ENCODE peak calls at places on chromosomes 4 and X, in four cellular contexts. J is astrocyte, B is AG04449, M is stomach. V is an unnamed sample.

GRCh38 chr4:104015680-104016079 is 295.9 kb upstream of the TACR3 start:
- DNase-seq in J (no peak), B (no peak), M (no peak), V (peak; percentile 2)

GRCh38 chrX:45715787-45716186 is 515.1 kb upstream of the DIPK2B start:
- DNase-seq in J (peak; percentile 60), B (no peak), M (no peak), V (no peak)

GRCh38 chrX:275967-276587 is 5.1 kb upstream of the PLCXD1 start:
- DNase-seq in J (peak; percentile 22), B (no peak), M (peak; percentile 90), V (peak; percentile 41)

GRCh38 chrX:10512741-10513140 is 107.6 kb downstream of the MID1 start:
- DNase-seq in J (no peak), B (no peak), M (no peak), V (no peak)

GRCh38 chrX:39729834-39730670 is 367.7 kb downstream of the BCOR start:
- DNase-seq in J (peak; percentile 55), B (no peak), M (no peak), V (no peak)

GRCh38 chr4:30839583-30840520 is 119.7 kb downstream of the PCDH7 start:
- DNase-seq in J (peak; percentile 98), B (no peak), M (no peak), V (peak; percentile 54)

GRCh38 chr4:8828869-8829268 is 42.8 kb downstream of the HMX1 start:
- DNase-seq in J (no peak), B (no peak), M (no peak), V (no peak)

GRCh38 chr4:86089053-86089452 is 270.8 kb downstream of the MAPK10 start:
- DNase-seq in J (no peak), B (no peak), M (no peak), V (no peak)

GRCh38 chrX:3244203-3244743 is 102.2 kb downstream of the MXRA5 start:
- DNase-seq in J (peak; percentile 93), B (peak; percentile 65), M (no peak), V (peak; percentile 82)

GRCh38 chr4:184448828-184449227 is 25.5 kb downstream of the IRF2 start:
- DNase-seq in J (peak; percentile 41), B (no peak), M (no peak), V (peak; percentile 86)

GRCh38 chr4:177185579-177185978 is 124.1 kb upstream of the NEIL3 start:
- DNase-seq in J (no peak), B (no peak), M (no peak), V (no peak)

GRCh38 chr4:41177016-41177415 is 37.3 kb downstream of the APBB2 start:
- DNase-seq in J (peak; percentile 83), B (no peak), M (no peak), V (peak; percentile 79)

GRCh38 chr4:22906046-22906445 is 213.3 kb downstream of the GBA3 start:
- DNase-seq in J (no peak), B (no peak), M (no peak), V (no peak)

GRCh38 chr4:178340468-178340867 is 898.2 kb upstream of the AGA start:
- DNase-seq in J (no peak), B (no peak), M (no peak), V (no peak)

GRCh38 chr4:140641789-140642439 is 73.2 kb upstream of the UCP1 start:
- DNase-seq in J (no peak), B (no peak), M (peak; percentile 46), V (no peak)
- TF ChIP-seq CTCF in J (no peak), B (no peak), M (no peak), V (no peak)

GRCh38 chr4:98929341-98930267 is 671 bp upstream of the EIF4E start:
- DNase-seq in J (peak; percentile 98), B (peak; percentile 85), M (peak; percentile 71), V (peak; percentile 89)

GRCh38 chr4:98928131-98928504 is 815 bp downstream of the EIF4E start:
- DNase-seq in J (peak; percentile 74), B (no peak), M (peak; percentile 65), V (peak; percentile 77)

GRCh38 chr4:98928505-98929340 is at the start of gene EIF4E:
- DNase-seq in J (peak; percentile 97), B (peak; percentile 96), M (peak; percentile 98), V (peak; percentile 99)

GRCh38 chr4:98932539-98932938 is 3.6 kb upstream of the EIF4E start:
- DNase-seq in J (peak; percentile 45), B (no peak), M (no peak), V (peak; percentile 46)

GRCh38 chr4:98930311-98930865 is 1.5 kb upstream of the EIF4E start:
- DNase-seq in J (no peak), B (no peak), M (no peak), V (no peak)
- H3K4me3 ChIP-seq in J (peak overlapping the region; percentile 86), B (peak overlapping the region; percentile 91), M (peak overlapping the region; percentile 100), V (peak overlapping the region; percentile 89)

GRCh38 chrX:118226060-118226428 is 109.4 kb upstream of the KLHL13 start:
- DNase-seq in J (peak; percentile 14), B (no peak), M (no peak), V (peak; percentile 26)
- TF ChIP-seq CTCF in J (peak; percentile 36), B (no peak), M (no peak), V (peak; percentile 42)

DNA sequence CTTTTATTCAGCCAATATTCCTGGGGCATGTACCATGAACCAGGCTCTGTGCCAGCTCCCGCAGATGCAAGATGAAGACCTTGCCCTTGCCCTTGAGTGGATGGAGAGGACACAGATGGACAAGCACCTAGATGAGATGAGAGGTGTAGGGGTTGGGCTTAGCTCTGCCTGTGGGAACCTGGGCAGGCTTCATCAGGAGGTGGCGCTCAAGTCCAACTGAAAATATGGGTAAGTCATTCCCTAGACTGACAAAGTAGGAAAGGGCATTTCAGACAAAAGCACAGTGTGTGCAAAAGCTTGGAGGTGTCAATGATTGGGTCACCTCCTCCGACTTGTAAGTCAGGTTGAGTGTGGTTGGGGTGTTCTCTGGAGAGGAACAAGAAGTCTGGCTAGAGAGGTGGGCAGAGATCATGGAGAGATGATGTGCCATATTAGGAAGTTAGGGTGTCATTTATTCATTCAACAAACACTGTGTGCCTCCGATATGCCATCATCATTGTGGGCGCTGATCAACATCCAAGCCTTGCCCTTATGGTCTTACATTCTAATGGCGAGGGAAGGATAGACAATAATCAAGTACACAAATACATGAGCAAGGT is 64.6 kb downstream of the ANAPC4 start:
- DNase-seq in J (peak; percentile 36), B (no peak), M (peak; percentile 68), V (peak; percentile 81)
- H3K4me3 ChIP-seq in J (no peak overlapping the region), B (no peak overlapping the region), M (no peak overlapping the region), V (no peak overlapping the region)

DNA sequence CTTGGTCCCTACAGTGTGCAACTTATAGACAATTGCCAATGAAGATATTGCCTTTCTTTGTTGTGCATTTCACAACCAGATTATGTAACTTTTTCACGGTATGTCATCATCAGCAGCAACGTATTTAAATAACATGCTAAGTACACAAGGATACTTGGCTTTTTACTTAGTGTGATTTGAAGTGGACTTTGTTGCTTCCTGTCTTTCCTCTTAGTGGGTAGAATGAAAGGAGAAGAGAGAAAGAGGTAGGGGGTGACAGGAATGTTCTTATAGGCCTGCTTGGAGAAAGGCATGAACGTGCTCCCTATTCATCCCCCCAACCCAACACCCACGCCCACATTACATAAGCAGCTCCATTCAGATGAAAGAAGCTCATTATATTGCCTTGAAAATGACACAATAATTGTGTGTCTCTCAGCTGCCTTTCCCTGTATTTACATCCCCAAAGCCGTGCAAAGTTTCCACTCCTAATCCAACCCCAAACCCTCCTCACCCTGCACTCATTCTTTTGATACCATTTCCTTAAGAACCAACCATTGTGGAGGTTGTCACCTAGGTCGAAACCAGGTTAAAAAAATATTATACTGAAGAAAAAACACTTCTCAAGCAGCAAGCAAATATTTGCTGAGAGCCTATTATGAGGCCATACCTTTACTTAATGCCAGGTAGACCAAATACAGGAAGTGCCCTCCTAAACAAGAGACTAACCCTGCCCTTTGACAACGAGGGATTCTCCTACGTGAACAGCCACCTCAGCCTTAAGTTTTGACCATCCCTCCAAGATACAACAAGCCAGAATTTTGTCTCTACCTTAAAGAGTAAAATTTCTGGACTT is 25.2 kb upstream of the GK start:
- DNase-seq in J (no peak), B (no peak), M (no peak), V (no peak)
- TF ChIP-seq CTCF in J (no peak), B (no peak), M (no peak), V (no peak)

DNA sequence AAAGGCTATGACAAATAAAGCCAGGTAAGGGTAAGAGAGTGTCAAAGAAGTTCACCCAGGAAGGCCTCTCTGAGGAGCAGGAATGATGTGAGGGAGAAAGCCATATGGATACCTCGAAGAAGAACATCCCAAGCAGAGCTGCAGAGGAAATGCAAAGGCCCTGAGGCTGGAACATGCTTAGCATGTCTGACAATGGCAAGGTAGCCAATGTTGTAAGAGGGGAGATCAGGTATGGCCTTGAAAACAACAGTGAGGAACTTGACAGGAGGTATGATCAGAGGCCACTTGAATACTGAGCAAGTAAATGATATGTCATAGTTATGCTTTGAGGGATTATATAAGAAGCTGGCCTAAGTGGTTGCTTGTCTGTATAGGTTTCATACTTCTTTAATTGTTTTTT is 3.8 kb downstream of the SCFD2 start:
- DNase-seq in J (no peak), B (no peak), M (no peak), V (no peak)
- H3K4me3 ChIP-seq in J (no peak overlapping the region), B (no peak overlapping the region), M (no peak overlapping the region), V (no peak overlapping the region)

GRCh38 chr4:16725252-16725651 is 173.2 kb downstream of the LDB2 start:
- DNase-seq in J (no peak), B (no peak), M (no peak), V (no peak)

GRCh38 chr4:16717266-16717970 is 181.0 kb downstream of the LDB2 start:
- DNase-seq in J (peak; percentile 64), B (no peak), M (no peak), V (no peak)

GRCh38 chr4:16727218-16727617 is 171.2 kb downstream of the LDB2 start:
- DNase-seq in J (no peak), B (no peak), M (no peak), V (no peak)

GRCh38 chr4:16722386-16722785 is 176.1 kb downstream of the LDB2 start:
- DNase-seq in J (no peak), B (no peak), M (no peak), V (no peak)

DNA sequence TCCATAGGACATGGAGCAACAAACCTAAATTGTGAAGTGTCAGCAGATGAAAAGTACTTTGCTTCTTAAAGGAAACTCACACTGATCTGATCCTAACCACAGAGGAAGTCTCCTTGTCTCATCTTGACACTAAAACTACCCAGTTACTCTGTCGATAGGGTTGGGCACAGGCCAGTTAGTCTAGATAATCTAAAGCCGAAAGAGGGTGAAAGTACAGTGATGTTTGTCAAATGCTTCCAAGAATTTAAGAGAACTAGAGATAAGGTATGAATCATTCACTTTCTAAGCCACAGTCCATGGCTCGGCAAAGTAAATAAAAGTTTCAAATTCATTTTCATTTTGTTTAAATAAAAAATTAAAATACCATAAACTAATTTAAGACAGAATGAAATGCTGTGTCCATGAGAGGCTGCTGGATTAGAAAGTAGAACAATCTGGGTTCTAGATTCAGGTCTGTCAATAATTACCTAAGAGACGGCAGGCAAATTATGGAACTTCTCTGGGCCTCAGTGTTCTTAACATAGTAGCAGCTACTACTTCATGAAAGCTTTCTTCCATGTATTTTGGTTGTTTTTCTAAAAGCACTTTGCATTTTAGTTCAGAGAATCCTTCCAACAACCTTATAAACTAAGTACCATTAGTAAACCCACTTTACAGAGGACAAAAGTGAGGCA is 176.7 kb downstream of the LDB2 start:
- DNase-seq in J (peak; percentile 87), B (no peak), M (no peak), V (peak; percentile 82)
- TF ChIP-seq CTCF in J (no peak), B (no peak), M (no peak), V (no peak)

GRCh38 chr4:139933104-139933503 is 220.9 kb downstream of the MAML3 start:
- DNase-seq in J (no peak), B (no peak), M (no peak), V (no peak)
- H3K4me3 ChIP-seq in J (no peak overlapping the region), B (no peak overlapping the region), M (no peak overlapping the region), V (no peak overlapping the region)

V was measured in fibroblast of pulmonary artery.